ENCODE peak calls at places on chromosome 13, in nine cellular contexts. One of them, this sample, is unnamed.
A peak's percentile ranks its signal among the peaks of the same experiment; 100 is the strongest.

GRCh38 chr13:28753208-28753892 is 34.6 kb upstream of the SLC46A3 start:
- DNase-seq in skeletal muscle cell: peak; percentile 80
- DNase-seq in NCI-H187 treated with DMSO at 0.1 percent for 48 hours: no peak
- DNase-seq in Calu3: peak; percentile 30
- DNase-seq in iPS DF 19.7: peak; percentile 74
- DNase-seq in breast epithelium: peak; percentile 65
- DNase-seq in activated CD8-positive, alpha-beta memory T cell treated with anti-CD3 and anti-CD28 coated beads for 24 hours: no peak
- DNase-seq in iPS-NIHi11: peak; percentile 64
- DNase-seq in IMR-90: peak; percentile 91
- DNase-seq in this sample: no peak

GRCh38 chr13:113442354-113442984 is 10.8 kb downstream of the ADPRHL1 start:
- DNase-seq in IMR-90: no peak
- DNase-seq in breast epithelium: peak; percentile 12
- DNase-seq in activated CD8-positive, alpha-beta memory T cell treated with anti-CD3 and anti-CD28 coated beads for 24 hours: no peak
- DNase-seq in Calu3: no peak
- DNase-seq in NCI-H187 treated with DMSO at 0.1 percent for 48 hours: no peak
- DNase-seq in skeletal muscle cell: no peak
- DNase-seq in iPS DF 19.7: no peak
- DNase-seq in iPS-NIHi11: no peak
- DNase-seq in this sample: no peak

GRCh38 chr13:108226184-108226583 is 8.0 kb downstream of the ABHD13 start:
- DNase-seq in activated CD8-positive, alpha-beta memory T cell treated with anti-CD3 and anti-CD28 coated beads for 24 hours: no peak
- DNase-seq in NCI-H187 treated with DMSO at 0.1 percent for 48 hours: no peak
- DNase-seq in breast epithelium: no peak
- DNase-seq in iPS DF 19.7: no peak
- DNase-seq in IMR-90: no peak
- DNase-seq in skeletal muscle cell: no peak
- DNase-seq in iPS-NIHi11: no peak
- DNase-seq in Calu3: no peak
- DNase-seq in this sample: no peak

GRCh38 chr13:75931116-75931515 is 295.0 kb downstream of the LMO7 start:
- DNase-seq in IMR-90: peak; percentile 11
- DNase-seq in skeletal muscle cell: peak; percentile 10
- DNase-seq in Calu3: no peak
- DNase-seq in breast epithelium: no peak
- DNase-seq in iPS DF 19.7: no peak
- DNase-seq in activated CD8-positive, alpha-beta memory T cell treated with anti-CD3 and anti-CD28 coated beads for 24 hours: no peak
- DNase-seq in iPS-NIHi11: no peak
- DNase-seq in NCI-H187 treated with DMSO at 0.1 percent for 48 hours: no peak
- DNase-seq in this sample: no peak

GRCh38 chr13:79749985-79750551 is 269.1 kb downstream of the NDFIP2 start:
- DNase-seq in NCI-H187 treated with DMSO at 0.1 percent for 48 hours: no peak
- DNase-seq in iPS-NIHi11: peak; percentile 40
- DNase-seq in IMR-90: peak; percentile 97
- DNase-seq in skeletal muscle cell: peak; percentile 98
- DNase-seq in breast epithelium: no peak
- DNase-seq in activated CD8-positive, alpha-beta memory T cell treated with anti-CD3 and anti-CD28 coated beads for 24 hours: no peak
- DNase-seq in iPS DF 19.7: peak; percentile 42
- DNase-seq in Calu3: no peak
- DNase-seq in this sample: no peak

GRCh38 chr13:102571075-102571474 is 25.7 kb upstream of the TPP2 start:
- DNase-seq in Calu3: no peak
- DNase-seq in iPS DF 19.7: no peak
- DNase-seq in NCI-H187 treated with DMSO at 0.1 percent for 48 hours: no peak
- DNase-seq in skeletal muscle cell: no peak
- DNase-seq in IMR-90: no peak
- DNase-seq in breast epithelium: no peak
- DNase-seq in activated CD8-positive, alpha-beta memory T cell treated with anti-CD3 and anti-CD28 coated beads for 24 hours: no peak
- DNase-seq in iPS-NIHi11: peak; percentile 13
- DNase-seq in this sample: no peak

GRCh38 chr13:73717632-73718031 is 416.6 kb downstream of the KLF12 start:
- DNase-seq in skeletal muscle cell: no peak
- DNase-seq in breast epithelium: no peak
- DNase-seq in Calu3: no peak
- DNase-seq in iPS-NIHi11: no peak
- DNase-seq in NCI-H187 treated with DMSO at 0.1 percent for 48 hours: no peak
- DNase-seq in IMR-90: peak; percentile 69
- DNase-seq in iPS DF 19.7: no peak
- DNase-seq in activated CD8-positive, alpha-beta memory T cell treated with anti-CD3 and anti-CD28 coated beads for 24 hours: no peak
- DNase-seq in this sample: no peak

GRCh38 chr13:38888309-38888708 is 102.3 kb downstream of the STOML3 start:
- DNase-seq in iPS-NIHi11: no peak
- DNase-seq in activated CD8-positive, alpha-beta memory T cell treated with anti-CD3 and anti-CD28 coated beads for 24 hours: no peak
- DNase-seq in breast epithelium: no peak
- DNase-seq in Calu3: no peak
- DNase-seq in NCI-H187 treated with DMSO at 0.1 percent for 48 hours: no peak
- DNase-seq in IMR-90: peak; percentile 31
- DNase-seq in skeletal muscle cell: peak; percentile 47
- DNase-seq in iPS DF 19.7: no peak
- DNase-seq in this sample: no peak

GRCh38 chr13:46622013-46622917 is 69.3 kb downstream of the LRCH1 start:
- DNase-seq in IMR-90: no peak
- DNase-seq in Calu3: no peak
- DNase-seq in skeletal muscle cell: no peak
- DNase-seq in iPS DF 19.7: no peak
- DNase-seq in breast epithelium: no peak
- DNase-seq in NCI-H187 treated with DMSO at 0.1 percent for 48 hours: no peak
- DNase-seq in activated CD8-positive, alpha-beta memory T cell treated with anti-CD3 and anti-CD28 coated beads for 24 hours: no peak
- DNase-seq in iPS-NIHi11: no peak
- DNase-seq in this sample: peak; percentile 45

GRCh38 chr13:73334459-73334858 is 275.7 kb downstream of the KLF5 start:
- DNase-seq in NCI-H187 treated with DMSO at 0.1 percent for 48 hours: no peak
- DNase-seq in IMR-90: no peak
- DNase-seq in skeletal muscle cell: no peak
- DNase-seq in activated CD8-positive, alpha-beta memory T cell treated with anti-CD3 and anti-CD28 coated beads for 24 hours: no peak
- DNase-seq in iPS-NIHi11: no peak
- DNase-seq in iPS DF 19.7: no peak
- DNase-seq in breast epithelium: no peak
- DNase-seq in Calu3: no peak
- DNase-seq in this sample: no peak

GRCh38 chr13:113820813-113821651 is 42.8 kb downstream of the GAS6 start:
- DNase-seq in skeletal muscle cell: peak; percentile 95
- DNase-seq in IMR-90: peak; percentile 99
- DNase-seq in breast epithelium: peak; percentile 83
- DNase-seq in iPS-NIHi11: no peak
- DNase-seq in NCI-H187 treated with DMSO at 0.1 percent for 48 hours: peak; percentile 68
- DNase-seq in Calu3: no peak
- DNase-seq in activated CD8-positive, alpha-beta memory T cell treated with anti-CD3 and anti-CD28 coated beads for 24 hours: no peak
- DNase-seq in iPS DF 19.7: no peak
- DNase-seq in this sample: no peak

GRCh38 chr13:98796798-98797197 is 44.3 kb upstream of the SLC15A1 start:
- DNase-seq in breast epithelium: no peak
- DNase-seq in activated CD8-positive, alpha-beta memory T cell treated with anti-CD3 and anti-CD28 coated beads for 24 hours: no peak
- DNase-seq in iPS-NIHi11: no peak
- DNase-seq in IMR-90: no peak
- DNase-seq in iPS DF 19.7: no peak
- DNase-seq in Calu3: no peak
- DNase-seq in skeletal muscle cell: no peak
- DNase-seq in NCI-H187 treated with DMSO at 0.1 percent for 48 hours: no peak
- DNase-seq in this sample: no peak

GRCh38 chr13:26074706-26075105 is 22.9 kb upstream of the SHISA2 start:
- DNase-seq in breast epithelium: no peak
- DNase-seq in skeletal muscle cell: no peak
- DNase-seq in IMR-90: peak; percentile 14
- DNase-seq in activated CD8-positive, alpha-beta memory T cell treated with anti-CD3 and anti-CD28 coated beads for 24 hours: no peak
- DNase-seq in Calu3: peak; percentile 24
- DNase-seq in iPS DF 19.7: no peak
- DNase-seq in iPS-NIHi11: no peak
- DNase-seq in NCI-H187 treated with DMSO at 0.1 percent for 48 hours: no peak
- DNase-seq in this sample: no peak

GRCh38 chr13:24293761-24294160 is 15.6 kb upstream of the C1QTNF9 start:
- DNase-seq in iPS-NIHi11: no peak
- DNase-seq in skeletal muscle cell: no peak
- DNase-seq in Calu3: no peak
- DNase-seq in IMR-90: no peak
- DNase-seq in activated CD8-positive, alpha-beta memory T cell treated with anti-CD3 and anti-CD28 coated beads for 24 hours: peak; percentile 44
- DNase-seq in breast epithelium: no peak
- DNase-seq in iPS DF 19.7: no peak
- DNase-seq in NCI-H187 treated with DMSO at 0.1 percent for 48 hours: no peak
- DNase-seq in this sample: no peak

GRCh38 chr13:41065098-41065497 is 3.8 kb downstream of the WBP4 start:
- DNase-seq in IMR-90: peak; percentile 92
- DNase-seq in NCI-H187 treated with DMSO at 0.1 percent for 48 hours: no peak
- DNase-seq in skeletal muscle cell: peak; percentile 66
- DNase-seq in activated CD8-positive, alpha-beta memory T cell treated with anti-CD3 and anti-CD28 coated beads for 24 hours: no peak
- DNase-seq in iPS DF 19.7: no peak
- DNase-seq in Calu3: no peak
- DNase-seq in iPS-NIHi11: no peak
- DNase-seq in breast epithelium: no peak
- DNase-seq in this sample: no peak

GRCh38 chr13:45700971-45701900 is 884 bp upstream of the CBY2 start:
- DNase-seq in iPS-NIHi11: peak; percentile 39
- DNase-seq in NCI-H187 treated with DMSO at 0.1 percent for 48 hours: no peak
- DNase-seq in skeletal muscle cell: no peak
- DNase-seq in IMR-90: no peak
- DNase-seq in activated CD8-positive, alpha-beta memory T cell treated with anti-CD3 and anti-CD28 coated beads for 24 hours: no peak
- DNase-seq in Calu3: no peak
- DNase-seq in iPS DF 19.7: no peak
- DNase-seq in breast epithelium: no peak
- DNase-seq in this sample: no peak

GRCh38 chr13:51728972-51729371 is 75.0 kb downstream of the DHRS12 start:
- DNase-seq in skeletal muscle cell: peak; percentile 90
- DNase-seq in activated CD8-positive, alpha-beta memory T cell treated with anti-CD3 and anti-CD28 coated beads for 24 hours: no peak
- DNase-seq in IMR-90: peak; percentile 92
- DNase-seq in iPS DF 19.7: no peak
- DNase-seq in breast epithelium: no peak
- DNase-seq in iPS-NIHi11: no peak
- DNase-seq in NCI-H187 treated with DMSO at 0.1 percent for 48 hours: no peak
- DNase-seq in Calu3: no peak
- DNase-seq in this sample: no peak

GRCh38 chr13:27375686-27376326 is 48.6 kb upstream of the GTF3A start:
- DNase-seq in activated CD8-positive, alpha-beta memory T cell treated with anti-CD3 and anti-CD28 coated beads for 24 hours: peak; percentile 82
- DNase-seq in breast epithelium: no peak
- DNase-seq in iPS-NIHi11: peak; percentile 78
- DNase-seq in Calu3: peak; percentile 74
- DNase-seq in skeletal muscle cell: peak; percentile 13
- DNase-seq in NCI-H187 treated with DMSO at 0.1 percent for 48 hours: no peak
- DNase-seq in iPS DF 19.7: no peak
- DNase-seq in IMR-90: peak; percentile 70
- DNase-seq in this sample: no peak

GRCh38 chr13:57787058-57787791 is 155.7 kb downstream of the PCDH17 start:
- DNase-seq in iPS DF 19.7: no peak
- DNase-seq in IMR-90: no peak
- DNase-seq in activated CD8-positive, alpha-beta memory T cell treated with anti-CD3 and anti-CD28 coated beads for 24 hours: no peak
- DNase-seq in breast epithelium: no peak
- DNase-seq in NCI-H187 treated with DMSO at 0.1 percent for 48 hours: no peak
- DNase-seq in iPS-NIHi11: peak; percentile 30
- DNase-seq in Calu3: no peak
- DNase-seq in skeletal muscle cell: no peak
- DNase-seq in this sample: no peak